ENCODE peak calls at places on chromosomes 5 and 9, in five cellular contexts. M, H, O, Z and B are unnamed samples.

GRCh38 chr9:127854169-127854833 is at the start of gene ENG:
- DNase-seq in M (peak; percentile 54), H (no peak), O (peak; percentile 61), Z (no peak), B (no peak)

GRCh38 chr9:124782661-124783574 is 6.0 kb downstream of the OLFML2A start:
- DNase-seq in M (no peak), H (no peak), O (no peak), Z (no peak), B (no peak)

GRCh38 chr5:134420326-134420725 is 8.6 kb upstream of the CDKN2AIPNL start:
- DNase-seq in M (peak; percentile 18), H (no peak), O (no peak), Z (no peak), B (no peak)

GRCh38 chr5:20305463-20305862 is 317.5 kb upstream of the CDH18 start:
- DNase-seq in M (no peak), H (no peak), O (no peak), Z (no peak), B (no peak)

GRCh38 chr5:74643160-74643562 is 2.6 kb upstream of the ENC1 start:
- DNase-seq in M (peak; percentile 71), H (no peak), O (peak; percentile 93), Z (peak; percentile 91), B (peak; percentile 43)

GRCh38 chr5:165370772-165371171 is 1865.4 kb downstream of the MAT2B start:
- DNase-seq in M (no peak), H (no peak), O (no peak), Z (no peak), B (no peak)

GRCh38 chr5:135830384-135831275 is 3.8 kb upstream of the SLC25A48 start:
- DNase-seq in M (no peak), H (no peak), O (no peak), Z (no peak), B (no peak)

GRCh38 chr9:124209279-124209678 is 48.5 kb upstream of the NEK6 start:
- DNase-seq in M (no peak), H (no peak), O (no peak), Z (no peak), B (no peak)

GRCh38 chr9:113886003-113886324 is 9.9 kb downstream of the ZNF618 start:
- DNase-seq in M (no peak), H (no peak), O (no peak), Z (no peak), B (no peak)

GRCh38 chr9:97038909-97039781 is at the start of gene CTSV:
- DNase-seq in M (peak; percentile 92), H (peak; percentile 44), O (peak; percentile 88), Z (peak; percentile 36), B (no peak)

GRCh38 chr5:428754-429452 is 14.1 kb upstream of the EXOC3 start:
- DNase-seq in M (no peak), H (no peak), O (no peak), Z (no peak), B (no peak)

GRCh38 chr5:14147210-14147609 is 4.1 kb downstream of the TRIO start:
- DNase-seq in M (no peak), H (no peak), O (no peak), Z (no peak), B (no peak)